ENCODE peak calls at places on chromosome 9, in seven cellular contexts. One of them, this sample, is unnamed.

GRCh38 chr9:69748304-69748703 is 11.5 kb downstream of the PTAR1 start:
- DNase-seq in IMR-90: no peak
- DNase-seq in HepG2: peak
- DNase-seq in Peyer's patch: no peak
- DNase-seq in body of pancreas: no peak
- DNase-seq in breast epithelium: no peak
- DNase-seq in uterus: no peak
- DNase-seq in this sample: no peak

GRCh38 chr9:123639743-123640142 is 283.7 kb downstream of the CRB2 start:
- DNase-seq in body of pancreas: no peak
- DNase-seq in breast epithelium: no peak
- DNase-seq in HepG2: no peak
- DNase-seq in Peyer's patch: no peak
- DNase-seq in uterus: no peak
- DNase-seq in IMR-90: no peak
- DNase-seq in this sample: no peak

GRCh38 chr9:71636143-71636839 is 132.0 kb downstream of the CEMIP2 start:
- DNase-seq in body of pancreas: no peak
- DNase-seq in breast epithelium: no peak
- DNase-seq in Peyer's patch: no peak
- DNase-seq in uterus: no peak
- DNase-seq in IMR-90: no peak
- DNase-seq in HepG2: peak
- DNase-seq in this sample: no peak

GRCh38 chr9:131394464-131395026 is 659 bp downstream of the PRRC2B start:
- DNase-seq in HepG2: no peak
- DNase-seq in IMR-90: no peak
- DNase-seq in uterus: peak
- DNase-seq in Peyer's patch: peak
- DNase-seq in breast epithelium: no peak
- DNase-seq in body of pancreas: peak
- DNase-seq in this sample: no peak

GRCh38 chr9:78009156-78009555 is 22.5 kb downstream of the GNAQ start:
- DNase-seq in uterus: no peak
- DNase-seq in HepG2: no peak
- DNase-seq in breast epithelium: no peak
- DNase-seq in body of pancreas: no peak
- DNase-seq in IMR-90: no peak
- DNase-seq in Peyer's patch: no peak
- DNase-seq in this sample: no peak

GRCh38 chr9:78354324-78354973 is 57.5 kb downstream of the PSAT1 start:
- DNase-seq in uterus: no peak
- DNase-seq in Peyer's patch: no peak
- DNase-seq in HepG2: peak
- DNase-seq in IMR-90: no peak
- DNase-seq in breast epithelium: no peak
- DNase-seq in body of pancreas: no peak
- DNase-seq in this sample: no peak

GRCh38 chr9:15299374-15299939 is 7.6 kb downstream of the TTC39B start:
- DNase-seq in Peyer's patch: peak
- DNase-seq in IMR-90: no peak
- DNase-seq in uterus: no peak
- DNase-seq in breast epithelium: no peak
- DNase-seq in body of pancreas: no peak
- DNase-seq in HepG2: no peak
- DNase-seq in this sample: no peak

GRCh38 chr9:101375546-101375945 is 9.3 kb downstream of the BAAT start:
- DNase-seq in Peyer's patch: no peak
- DNase-seq in breast epithelium: no peak
- DNase-seq in HepG2: no peak
- DNase-seq in body of pancreas: no peak
- DNase-seq in IMR-90: no peak
- DNase-seq in uterus: peak
- DNase-seq in this sample: no peak

GRCh38 chr9:98625728-98626127 is 83.0 kb downstream of the GABBR2 start:
- DNase-seq in uterus: no peak
- DNase-seq in IMR-90: no peak
- DNase-seq in HepG2: no peak
- DNase-seq in body of pancreas: no peak
- DNase-seq in Peyer's patch: no peak
- DNase-seq in breast epithelium: no peak
- DNase-seq in this sample: no peak

GRCh38 chr9:6692891-6693361 is 47.4 kb upstream of the GLDC start:
- DNase-seq in uterus: no peak
- DNase-seq in Peyer's patch: no peak
- DNase-seq in breast epithelium: no peak
- DNase-seq in HepG2: no peak
- DNase-seq in body of pancreas: no peak
- DNase-seq in IMR-90: no peak
- DNase-seq in this sample: no peak
- TF ChIP-seq POLR2A in uterus: no peak
- TF ChIP-seq POLR2A in Peyer's patch: no peak
- TF ChIP-seq POLR2A in breast epithelium: no peak
- TF ChIP-seq POLR2A in HepG2: no peak
- TF ChIP-seq POLR2A in body of pancreas: no peak
- TF ChIP-seq POLR2A in IMR-90: no peak
- TF ChIP-seq POLR2A in this sample: no peak

GRCh38 chr9:36258989-36259315 is 704 bp upstream of the GNE start:
- DNase-seq in Peyer's patch: no peak
- DNase-seq in HepG2: no peak
- DNase-seq in IMR-90: no peak
- DNase-seq in body of pancreas: peak
- DNase-seq in uterus: no peak
- DNase-seq in breast epithelium: no peak
- DNase-seq in this sample: no peak

GRCh38 chr9:36263662-36264061 is 5.4 kb upstream of the GNE start:
- DNase-seq in IMR-90: no peak
- DNase-seq in body of pancreas: no peak
- DNase-seq in uterus: no peak
- DNase-seq in breast epithelium: no peak
- DNase-seq in Peyer's patch: no peak
- DNase-seq in HepG2: no peak
- DNase-seq in this sample: no peak

DNA sequence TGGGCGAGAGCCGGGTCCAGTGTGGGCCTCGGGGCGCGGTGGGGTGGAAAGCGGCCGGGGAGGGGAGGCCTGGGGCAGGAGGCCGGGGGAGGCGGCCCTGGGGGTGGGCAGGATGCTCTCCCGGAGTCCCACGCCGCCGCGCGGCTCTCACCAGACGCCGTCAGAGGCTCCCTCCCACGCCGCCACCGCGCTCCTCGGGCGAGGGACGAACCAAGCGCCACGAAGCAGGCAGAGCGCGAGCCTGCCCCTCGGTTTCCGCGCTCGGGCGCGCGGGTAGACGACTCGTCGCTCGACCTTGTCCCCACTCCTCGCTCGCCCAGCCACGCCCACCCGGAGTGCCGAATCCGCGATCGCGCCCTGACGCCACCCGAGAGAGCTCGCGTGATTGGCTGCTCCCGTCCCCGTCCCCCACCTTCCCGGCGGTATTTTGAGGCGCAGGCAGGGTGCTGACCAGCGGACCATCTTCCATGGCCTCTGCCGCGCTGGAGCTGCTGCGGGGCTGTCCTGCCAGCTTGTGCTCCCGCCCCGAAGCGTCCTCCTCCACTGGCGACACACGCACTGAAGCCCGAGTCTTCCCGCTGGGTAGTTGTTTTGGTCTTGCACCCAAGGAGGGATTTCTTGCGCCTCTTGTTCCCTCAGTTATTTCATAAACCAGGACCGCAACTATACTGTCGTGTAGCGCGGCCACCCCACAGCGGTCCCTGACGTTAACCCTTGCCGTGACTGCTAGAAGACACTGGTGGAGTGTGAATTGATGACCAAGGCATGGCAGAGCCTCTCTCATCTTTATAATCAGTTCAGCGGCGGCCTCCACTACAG is at the start of gene GNE:
- DNase-seq in body of pancreas: peak
- DNase-seq in IMR-90: peak
- DNase-seq in HepG2: peak
- DNase-seq in Peyer's patch: peak
- DNase-seq in uterus: peak
- DNase-seq in breast epithelium: peak
- DNase-seq in this sample: peak
- TF ChIP-seq POLR2A in body of pancreas: peak
- TF ChIP-seq POLR2A in IMR-90: peak
- TF ChIP-seq POLR2A in HepG2: peak
- TF ChIP-seq POLR2A in Peyer's patch: peak
- TF ChIP-seq POLR2A in uterus: peak
- TF ChIP-seq POLR2A in breast epithelium: peak
- TF ChIP-seq POLR2A in this sample: peak

GRCh38 chr9:120894404-120895226 is 17.6 kb upstream of the PHF19 start:
- DNase-seq in breast epithelium: no peak
- DNase-seq in Peyer's patch: no peak
- DNase-seq in uterus: peak
- DNase-seq in body of pancreas: peak
- DNase-seq in IMR-90: no peak
- DNase-seq in HepG2: no peak
- DNase-seq in this sample: no peak

GRCh38 chr9:120892748-120893584 is 16.0 kb upstream of the PHF19 start:
- DNase-seq in Peyer's patch: peak
- DNase-seq in IMR-90: peak
- DNase-seq in uterus: no peak
- DNase-seq in HepG2: no peak
- DNase-seq in breast epithelium: no peak
- DNase-seq in body of pancreas: no peak
- DNase-seq in this sample: no peak

GRCh38 chr9:120892177-120892747 is 15.3 kb upstream of the PHF19 start:
- DNase-seq in body of pancreas: no peak
- DNase-seq in breast epithelium: no peak
- DNase-seq in uterus: no peak
- DNase-seq in IMR-90: no peak
- DNase-seq in HepG2: no peak
- DNase-seq in Peyer's patch: no peak
- DNase-seq in this sample: no peak

GRCh38 chr9:120893585-120893857 is 16.5 kb upstream of the PHF19 start:
- DNase-seq in uterus: no peak
- DNase-seq in Peyer's patch: no peak
- DNase-seq in body of pancreas: no peak
- DNase-seq in breast epithelium: no peak
- DNase-seq in HepG2: no peak
- DNase-seq in IMR-90: peak
- DNase-seq in this sample: no peak

GRCh38 chr9:120893917-120894316 is 16.9 kb upstream of the PHF19 start:
- DNase-seq in uterus: no peak
- DNase-seq in HepG2: no peak
- DNase-seq in breast epithelium: no peak
- DNase-seq in Peyer's patch: no peak
- DNase-seq in IMR-90: no peak
- DNase-seq in body of pancreas: no peak
- DNase-seq in this sample: no peak
- TF ChIP-seq POLR2A in uterus: no peak
- TF ChIP-seq POLR2A in HepG2: no peak
- TF ChIP-seq POLR2A in breast epithelium: no peak
- TF ChIP-seq POLR2A in Peyer's patch: no peak
- TF ChIP-seq POLR2A in IMR-90: no peak
- TF ChIP-seq POLR2A in body of pancreas: no peak
- TF ChIP-seq POLR2A in this sample: no peak

DNA sequence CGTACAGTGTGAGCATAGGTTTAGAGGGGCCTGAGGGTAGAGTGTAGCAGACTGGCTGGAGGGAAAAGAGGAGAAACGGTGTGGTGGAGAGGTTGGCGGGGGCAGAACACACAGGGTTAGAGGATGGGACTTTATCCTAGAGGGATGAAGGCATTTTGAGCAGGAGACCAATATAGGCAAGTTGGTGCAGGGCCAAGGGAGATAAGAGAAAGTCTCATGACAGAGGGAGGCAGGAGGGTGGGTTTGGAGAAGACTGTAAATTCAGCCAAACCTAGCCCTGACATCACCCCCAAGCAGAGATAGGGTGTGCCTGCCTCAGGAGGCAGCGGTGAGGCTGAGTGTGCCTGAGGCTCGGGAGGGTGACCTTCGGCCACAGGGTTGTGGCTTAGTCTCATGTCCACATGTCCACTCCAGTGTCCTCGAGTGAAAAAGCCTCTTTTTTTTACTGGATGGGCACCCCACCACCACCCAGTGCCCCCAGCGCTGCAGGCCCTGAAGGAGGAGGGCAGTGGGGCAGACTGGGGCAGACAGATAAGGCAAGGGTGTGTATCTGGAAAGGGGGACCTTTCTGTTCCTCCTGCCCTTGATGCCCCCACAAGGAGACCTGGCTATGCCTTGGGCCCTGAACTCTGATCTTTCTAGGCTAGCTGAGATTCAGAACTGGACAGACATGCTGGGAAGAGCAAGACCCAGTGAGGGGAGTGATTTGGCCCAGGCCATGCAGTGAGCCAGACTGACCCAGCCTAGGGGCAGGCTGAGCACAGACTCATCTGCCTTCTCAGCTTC is 108.7 kb downstream of the RGS3 start:
- DNase-seq in IMR-90: no peak
- DNase-seq in HepG2: no peak
- DNase-seq in Peyer's patch: peak
- DNase-seq in breast epithelium: peak
- DNase-seq in uterus: peak
- DNase-seq in body of pancreas: peak
- DNase-seq in this sample: no peak
- TF ChIP-seq POLR2A in IMR-90: no peak
- TF ChIP-seq POLR2A in HepG2: no peak
- TF ChIP-seq POLR2A in Peyer's patch: no peak
- TF ChIP-seq POLR2A in breast epithelium: no peak
- TF ChIP-seq POLR2A in uterus: no peak
- TF ChIP-seq POLR2A in body of pancreas: no peak
- TF ChIP-seq POLR2A in this sample: no peak

GRCh38 chr9:93096131-93096802 is at the start of gene CARD19:
- DNase-seq in IMR-90: peak
- DNase-seq in breast epithelium: peak
- DNase-seq in uterus: peak
- DNase-seq in Peyer's patch: peak
- DNase-seq in body of pancreas: peak
- DNase-seq in HepG2: no peak
- DNase-seq in this sample: peak
- TF ChIP-seq POLR2A in IMR-90: peak
- TF ChIP-seq POLR2A in breast epithelium: peak
- TF ChIP-seq POLR2A in uterus: peak
- TF ChIP-seq POLR2A in Peyer's patch: peak
- TF ChIP-seq POLR2A in body of pancreas: peak
- TF ChIP-seq POLR2A in HepG2: no peak
- TF ChIP-seq POLR2A in this sample: peak

DNA sequence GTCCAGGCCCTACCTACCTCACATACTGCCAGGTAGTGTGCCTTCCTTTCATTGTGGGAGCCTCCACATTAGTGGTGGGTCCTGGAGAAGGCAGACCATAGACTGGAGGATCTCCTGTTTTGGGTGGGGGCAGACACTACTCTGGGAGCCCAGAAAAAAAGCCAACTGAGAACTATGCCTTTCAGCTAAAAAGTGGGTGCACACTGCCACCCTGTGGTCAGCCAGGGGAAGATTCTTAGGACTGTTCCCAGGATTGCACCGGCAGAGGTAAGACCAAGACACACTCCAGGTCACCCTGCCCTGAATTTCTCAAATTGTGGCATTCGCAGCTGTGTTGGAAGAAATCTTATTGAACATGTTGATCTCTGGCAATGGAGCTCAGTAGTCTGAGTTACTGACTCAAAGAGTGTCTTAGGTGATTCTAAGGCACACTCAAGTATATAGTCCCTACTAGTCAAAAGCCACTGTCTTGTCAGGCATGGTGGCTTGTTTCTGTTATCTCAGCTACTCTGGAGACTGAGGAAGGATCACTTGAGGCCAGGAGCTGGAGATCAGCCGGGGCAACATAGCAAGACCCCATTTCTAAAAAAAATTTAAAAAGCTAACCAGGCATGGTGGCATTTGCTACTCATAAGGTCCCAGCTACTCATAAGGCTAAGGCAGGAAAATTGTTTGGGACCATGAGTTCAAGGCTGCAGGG is 3.6 kb downstream of the SIGMAR1 start:
- DNase-seq in HepG2: peak
- DNase-seq in breast epithelium: no peak
- DNase-seq in IMR-90: peak
- DNase-seq in Peyer's patch: peak
- DNase-seq in body of pancreas: peak
- DNase-seq in uterus: peak
- DNase-seq in this sample: no peak
- TF ChIP-seq POLR2A in HepG2: no peak
- TF ChIP-seq POLR2A in breast epithelium: no peak
- TF ChIP-seq POLR2A in IMR-90: no peak
- TF ChIP-seq POLR2A in Peyer's patch: no peak
- TF ChIP-seq POLR2A in body of pancreas: no peak
- TF ChIP-seq POLR2A in uterus: no peak
- TF ChIP-seq POLR2A in this sample: no peak

This sample was measured in tibial nerve.